ENCODE peak calls at places on chromosomes 6 and 20, in nine cellular contexts. G, C, A, E, X, M, T, Q and Y are unnamed samples. For H3K4me1, the result is how much of the 10 kb centered on the place peaks cover.

GRCh38 chr6:52537001-52537753 is 39.7 kb downstream of the TRAM2 start:
- DNase-seq in G (no peak), C (peak), A (no peak), E (no peak), X (no peak), M (no peak), T (no peak), Q (no peak), Y (no peak)

GRCh38 chr6:158016571-158017383 is 35.1 kb downstream of the SYNJ2 start:
- DNase-seq in G (no peak), C (no peak), A (no peak), E (no peak), X (no peak), M (no peak), T (no peak), Q (peak), Y (no peak)

GRCh38 chr6:93701526-93701925 is 282.2 kb upstream of the EPHA7 start:
- DNase-seq in G (no peak), C (no peak), A (no peak), E (no peak), X (no peak), M (no peak), T (no peak), Q (no peak), Y (no peak)

GRCh38 chr6:5464096-5464885 is 203.0 kb downstream of the FARS2 start:
- DNase-seq in G (no peak), C (no peak), A (no peak), E (no peak), X (no peak), M (no peak), T (no peak), Q (no peak), Y (no peak)

GRCh38 chr6:154931741-154932424 is 63.2 kb upstream of the TIAM2 start:
- DNase-seq in G (peak), C (no peak), A (no peak), E (no peak), X (no peak), M (no peak), T (no peak), Q (no peak), Y (no peak)

GRCh38 chr20:12276011-12276673 is 358.4 kb downstream of the BTBD3 start:
- DNase-seq in G (no peak), C (no peak), A (no peak), E (no peak), X (no peak), M (no peak), T (no peak), Q (no peak), Y (no peak)

GRCh38 chr6:75363304-75363703 is 78.7 kb upstream of the TMEM30A start:
- DNase-seq in G (no peak), C (no peak), A (no peak), E (no peak), X (no peak), M (no peak), T (no peak), Q (no peak), Y (no peak)

GRCh38 chr6:74362391-74362790 is 666.4 kb downstream of the CD109 start:
- DNase-seq in G (no peak), C (no peak), A (no peak), E (no peak), X (no peak), M (no peak), T (no peak), Q (no peak), Y (no peak)

GRCh38 chr6:41505084-41506049 is 40.8 kb upstream of the FOXP4 start:
- DNase-seq in G (peak), C (no peak), A (peak), E (no peak), X (peak), M (no peak), T (no peak), Q (peak), Y (peak)

GRCh38 chr6:169858293-169858934 is 107.0 kb downstream of the ERMARD start:
- DNase-seq in G (no peak), C (no peak), A (peak), E (no peak), X (no peak), M (peak), T (no peak), Q (peak), Y (no peak)

GRCh38 chr20:10618611-10619245 is 55.1 kb downstream of the JAG1 start:
- DNase-seq in G (no peak), C (no peak), A (no peak), E (no peak), X (no peak), M (no peak), T (no peak), Q (no peak), Y (no peak)

DNA sequence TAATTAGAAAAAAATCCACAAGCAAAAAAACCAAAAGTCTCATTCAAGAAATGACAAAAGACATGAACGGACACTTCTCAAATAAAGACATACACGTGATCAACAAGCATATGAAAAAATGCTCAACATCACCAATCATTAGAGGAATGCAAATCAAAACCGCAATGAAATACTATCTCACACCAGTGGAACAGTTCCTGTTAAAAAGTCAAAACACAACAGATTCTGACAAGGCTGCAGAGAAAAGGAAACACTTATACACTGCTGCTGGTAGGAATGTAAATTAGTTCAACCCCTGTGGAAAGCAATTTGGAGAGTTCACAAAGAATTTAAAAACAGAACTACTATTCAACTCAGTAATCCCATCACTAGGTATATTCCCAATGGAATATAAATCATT is 58.0 kb downstream of the IRAK1BP1 start:
- DNase-seq in G (no peak), C (no peak), A (no peak), E (no peak), X (no peak), M (no peak), T (no peak), Q (no peak), Y (no peak)
- TF ChIP-seq POLR2AphosphoS5 in G (no peak), C (no peak), A (no peak), E (no peak), X (no peak), M (no peak), T (no peak), Q (no peak), Y (no peak)

GRCh38 chr20:3193806-3194616 is 10.5 kb downstream of the DDRGK1 start:
- DNase-seq in G (no peak), C (no peak), A (no peak), E (no peak), X (no peak), M (no peak), T (no peak), Q (peak), Y (no peak)
- TF ChIP-seq POLR2A in G (no peak), C (no peak), A (no peak), E (no peak), X (no peak), M (no peak), T (no peak), Q (no peak), Y (no peak)

GRCh38 chr20:14498809-14499208 is 161.4 kb upstream of the FLRT3 start:
- DNase-seq in G (no peak), C (no peak), A (no peak), E (no peak), X (no peak), M (no peak), T (no peak), Q (no peak), Y (no peak)
- H3K4me1 ChIP-seq in G (under half), C (under half), A (under half), E (under half), X (under half), M (under half), T (under half), Q (under half), Y (under half)

GRCh38 chr6:129932321-129932720 is 71.2 kb upstream of the TMEM244 start:
- DNase-seq in G (no peak), C (no peak), A (no peak), E (no peak), X (no peak), M (no peak), T (no peak), Q (no peak), Y (no peak)

GRCh38 chr6:129923520-129923919 is 62.4 kb upstream of the TMEM244 start:
- DNase-seq in G (no peak), C (no peak), A (no peak), E (no peak), X (no peak), M (no peak), T (no peak), Q (no peak), Y (no peak)

DNA sequence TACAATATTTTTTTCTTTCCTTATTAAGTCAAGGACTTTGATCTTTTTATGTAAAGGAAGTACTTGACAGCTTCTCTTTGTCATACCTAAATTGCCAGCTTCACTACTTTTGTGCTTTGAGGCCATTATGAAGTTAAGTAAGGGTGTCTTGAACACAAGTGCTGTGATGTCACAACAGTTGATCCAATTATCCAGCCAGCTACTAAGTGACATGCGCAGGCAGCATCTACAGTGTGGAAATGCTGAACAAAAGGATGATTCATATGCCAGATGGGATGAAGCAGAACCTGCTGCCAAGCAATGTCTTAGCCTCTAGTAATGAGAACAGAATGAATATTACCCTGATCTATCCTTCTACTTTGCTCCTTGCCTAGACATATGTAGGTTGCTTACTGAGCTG is 68.3 kb upstream of the TMEM244 start:
- DNase-seq in G (no peak), C (no peak), A (no peak), E (no peak), X (no peak), M (no peak), T (no peak), Q (no peak), Y (no peak)
- TF ChIP-seq POLR2AphosphoS5 in G (no peak), C (no peak), A (no peak), E (no peak), X (no peak), M (no peak), T (no peak), Q (no peak), Y (no peak)

GRCh38 chr6:21588812-21589811 is 4.4 kb upstream of the SOX4 start:
- DNase-seq in G (peak), C (no peak), A (peak), E (peak), X (peak), M (no peak), T (peak), Q (peak), Y (peak)
- TF ChIP-seq POLR2A in G (peak), C (peak), A (no peak), E (peak), X (no peak), M (no peak), T (no peak), Q (no peak), Y (peak)

GRCh38 chr6:118269659-118270058 is 278.4 kb upstream of the PLN start:
- DNase-seq in G (no peak), C (no peak), A (no peak), E (no peak), X (no peak), M (no peak), T (no peak), Q (no peak), Y (no peak)
- H3K4me1 ChIP-seq in G (under half), C (under half), A (under half), E (under half), X (under half), M (under half), T (under half), Q (under half), Y (under half)

GRCh38 chr20:23632711-23633573 is 4.8 kb downstream of the CST3 start:
- DNase-seq in G (no peak), C (no peak), A (no peak), E (no peak), X (no peak), M (no peak), T (no peak), Q (no peak), Y (no peak)

GRCh38 chr20:23636908-23637281 is 860 bp downstream of the CST3 start:
- DNase-seq in G (no peak), C (no peak), A (no peak), E (no peak), X (no peak), M (no peak), T (no peak), Q (no peak), Y (no peak)

GRCh38 chr20:23634044-23634801 is 3.5 kb downstream of the CST3 start:
- DNase-seq in G (no peak), C (no peak), A (no peak), E (no peak), X (no peak), M (no peak), T (no peak), Q (no peak), Y (no peak)

GRCh38 chr20:23636182-23636907 is 1.4 kb downstream of the CST3 start:
- DNase-seq in G (no peak), C (no peak), A (no peak), E (no peak), X (no peak), M (no peak), T (no peak), Q (no peak), Y (no peak)

GRCh38 chr20:23634985-23635767 is 2.6 kb downstream of the CST3 start:
- DNase-seq in G (no peak), C (no peak), A (no peak), E (no peak), X (no peak), M (no peak), T (no peak), Q (no peak), Y (no peak)
- TF ChIP-seq POLR2AphosphoS5 in G (no peak), C (no peak), A (no peak), E (no peak), X (no peak), M (no peak), T (no peak), Q (no peak), Y (no peak)

GRCh38 chr6:87473419-87473903 is 687 bp downstream of the SLC35A1 start:
- DNase-seq in G (no peak), C (peak), A (peak), E (no peak), X (peak), M (no peak), T (peak), Q (no peak), Y (peak)

GRCh38 chr6:87472525-87473418 is at the start of gene SLC35A1:
- DNase-seq in G (peak), C (peak), A (peak), E (peak), X (peak), M (peak), T (peak), Q (peak), Y (peak)
- TF ChIP-seq POLR2A in G (no peak), C (peak), A (no peak), E (no peak), X (no peak), M (no peak), T (peak), Q (peak), Y (peak)